ENCODE peak calls at places on chromosomes 5 and 9, in four cellular contexts. Z, D, A and B are unnamed samples.

GRCh38 chr5:157076558-157076957 is 17.6 kb upstream of the HAVCR1 start:
- DNase-seq in Z (no peak), D (peak), A (no peak), B (peak)

GRCh38 chr9:128902351-128903078 is 18.3 kb upstream of the PHYHD1 start:
- DNase-seq in Z (no peak), D (no peak), A (no peak), B (peak)

GRCh38 chr9:97518166-97518908 is 16.9 kb downstream of the TMOD1 start:
- DNase-seq in Z (no peak), D (no peak), A (no peak), B (no peak)

GRCh38 chr5:150066436-150066835 is 19.9 kb downstream of the CSF1R start:
- DNase-seq in Z (no peak), D (no peak), A (no peak), B (no peak)

GRCh38 chr9:136613824-136614371 is 48.8 kb upstream of the EGFL7 start:
- DNase-seq in Z (peak), D (no peak), A (no peak), B (no peak)

GRCh38 chr5:59972043-59972442 is 78.5 kb upstream of the PDE4D start:
- DNase-seq in Z (no peak), D (no peak), A (no peak), B (no peak)

GRCh38 chr9:125406812-125407087 is 145.1 kb downstream of the GAPVD1 start:
- DNase-seq in Z (no peak), D (no peak), A (no peak), B (no peak)

GRCh38 chr9:90095682-90096081 is 490.9 kb downstream of the GADD45G start:
- DNase-seq in Z (peak), D (no peak), A (no peak), B (no peak)

GRCh38 chr9:100213730-100214477 is 114.9 kb downstream of the INVS start:
- DNase-seq in Z (no peak), D (peak), A (no peak), B (no peak)

GRCh38 chr5:39194466-39195136 is 24.8 kb downstream of the FYB1 start:
- DNase-seq in Z (no peak), D (peak), A (no peak), B (peak)

GRCh38 chr5:43006411-43007202 is 33.5 kb downstream of the ANXA2R start:
- DNase-seq in Z (no peak), D (peak), A (no peak), B (peak)

GRCh38 chr5:43010956-43011355 is 29.2 kb downstream of the ANXA2R start:
- DNase-seq in Z (no peak), D (peak), A (peak), B (no peak)

GRCh38 chr5:43007246-43007910 is 32.7 kb downstream of the ANXA2R start:
- DNase-seq in Z (peak), D (peak), A (peak), B (peak)

GRCh38 chr5:43007911-43008368 is 32.2 kb downstream of the ANXA2R start:
- DNase-seq in Z (no peak), D (peak), A (peak), B (peak)

DNA sequence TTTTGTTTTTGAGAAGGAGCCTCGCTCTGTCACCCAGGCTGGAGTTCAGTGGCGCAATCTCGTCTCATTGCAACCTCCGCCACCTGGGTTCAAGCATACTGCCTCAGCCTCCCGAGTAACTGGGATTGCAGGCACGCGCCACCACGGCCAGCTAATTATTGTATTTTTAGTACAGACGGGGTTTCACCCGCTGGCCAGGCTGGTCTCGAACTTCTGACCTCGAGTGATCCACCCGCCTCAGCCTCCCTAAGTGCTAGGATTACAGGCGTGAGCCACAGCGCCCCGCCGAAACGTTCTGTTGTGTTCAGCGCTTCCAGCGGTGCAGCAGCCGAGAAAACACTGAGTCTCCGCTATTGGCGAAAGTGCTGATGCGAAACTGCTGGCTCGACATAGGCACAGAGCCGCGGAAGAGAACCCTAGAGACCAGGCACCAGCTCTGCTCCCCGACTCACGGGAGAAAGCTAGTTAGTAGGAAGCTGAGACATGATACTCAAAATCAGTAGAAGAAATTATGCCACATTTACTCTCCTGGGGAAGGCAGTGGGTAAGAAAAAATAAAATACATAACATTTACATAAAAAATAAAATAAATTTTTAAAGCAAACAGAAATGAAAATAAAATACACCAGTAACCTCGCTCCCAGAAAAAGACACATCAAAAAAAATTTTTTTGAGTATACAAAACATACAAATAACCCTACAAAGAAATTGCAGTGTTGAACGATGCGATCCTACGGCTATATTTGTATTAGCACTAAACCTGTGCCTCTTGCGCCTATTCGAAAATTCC is 31.6 kb downstream of the ANXA2R start:
- DNase-seq in Z (no peak), D (peak), A (peak), B (peak)
- TF ChIP-seq CTCF in Z (no peak), D (no peak), A (no peak), B (no peak)

DNA sequence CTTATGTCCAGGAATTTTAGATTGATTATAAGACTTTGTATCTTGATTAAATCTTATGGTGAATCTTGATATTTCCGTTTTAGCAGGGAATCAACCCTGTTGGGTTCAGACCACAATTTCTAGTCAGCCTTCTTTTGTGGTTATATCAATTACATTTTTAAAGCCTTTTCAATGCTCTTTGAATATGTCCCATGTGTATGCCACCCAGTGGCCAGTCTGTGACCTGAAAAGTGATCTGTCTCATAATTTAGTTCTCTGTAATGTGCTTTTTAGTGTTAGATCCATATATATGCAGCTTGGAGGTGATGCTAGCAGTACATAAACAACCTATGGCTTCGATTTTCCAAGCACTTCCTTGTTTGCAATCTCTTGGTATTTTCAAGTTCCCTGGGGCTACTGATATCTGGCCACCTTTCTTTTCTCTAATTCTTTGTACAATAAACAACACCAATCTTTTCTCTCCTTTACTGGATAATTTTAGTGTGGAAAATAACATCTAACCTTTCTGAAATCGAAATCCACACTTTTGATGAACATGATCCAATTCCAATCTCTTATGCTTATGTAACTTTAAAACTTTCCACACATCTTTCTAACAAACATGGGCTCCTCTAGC is 28.8 kb downstream of the PDE8B start:
- DNase-seq in Z (peak), D (peak), A (no peak), B (peak)
- TF ChIP-seq CTCF in Z (peak), D (peak), A (peak), B (no peak)

GRCh38 chr5:14216902-14217301 is 73.8 kb downstream of the TRIO start:
- DNase-seq in Z (no peak), D (no peak), A (no peak), B (no peak)

GRCh38 chr5:14213813-14214585 is 70.9 kb downstream of the TRIO start:
- DNase-seq in Z (no peak), D (no peak), A (no peak), B (no peak)

GRCh38 chr5:14216372-14216771 is 73.2 kb downstream of the TRIO start:
- DNase-seq in Z (no peak), D (no peak), A (no peak), B (peak)

GRCh38 chr5:14217587-14217986 is 74.4 kb downstream of the TRIO start:
- DNase-seq in Z (no peak), D (no peak), A (no peak), B (no peak)

DNA sequence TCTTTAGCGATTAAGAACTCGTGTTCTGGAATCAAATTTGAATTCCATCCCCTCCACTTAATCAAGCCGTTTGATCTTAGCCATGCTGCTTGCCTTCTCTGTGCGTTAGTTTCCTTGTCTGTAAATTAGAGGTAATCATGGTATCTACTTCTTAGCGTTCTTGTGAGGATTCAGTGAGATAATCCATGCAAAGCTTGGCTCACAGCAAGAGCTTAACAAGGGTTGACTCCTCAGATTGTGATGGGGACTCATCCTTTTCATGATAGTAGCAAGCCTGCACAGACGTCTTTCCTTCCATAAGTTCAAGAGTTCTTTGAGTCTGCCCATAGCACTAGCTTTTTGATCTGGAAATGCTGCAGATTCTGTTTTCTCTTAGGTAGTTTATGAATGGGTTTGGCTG is 72.8 kb downstream of the TRIO start:
- DNase-seq in Z (peak), D (no peak), A (no peak), B (no peak)
- TF ChIP-seq CTCF in Z (no peak), D (no peak), A (no peak), B (no peak)

DNA sequence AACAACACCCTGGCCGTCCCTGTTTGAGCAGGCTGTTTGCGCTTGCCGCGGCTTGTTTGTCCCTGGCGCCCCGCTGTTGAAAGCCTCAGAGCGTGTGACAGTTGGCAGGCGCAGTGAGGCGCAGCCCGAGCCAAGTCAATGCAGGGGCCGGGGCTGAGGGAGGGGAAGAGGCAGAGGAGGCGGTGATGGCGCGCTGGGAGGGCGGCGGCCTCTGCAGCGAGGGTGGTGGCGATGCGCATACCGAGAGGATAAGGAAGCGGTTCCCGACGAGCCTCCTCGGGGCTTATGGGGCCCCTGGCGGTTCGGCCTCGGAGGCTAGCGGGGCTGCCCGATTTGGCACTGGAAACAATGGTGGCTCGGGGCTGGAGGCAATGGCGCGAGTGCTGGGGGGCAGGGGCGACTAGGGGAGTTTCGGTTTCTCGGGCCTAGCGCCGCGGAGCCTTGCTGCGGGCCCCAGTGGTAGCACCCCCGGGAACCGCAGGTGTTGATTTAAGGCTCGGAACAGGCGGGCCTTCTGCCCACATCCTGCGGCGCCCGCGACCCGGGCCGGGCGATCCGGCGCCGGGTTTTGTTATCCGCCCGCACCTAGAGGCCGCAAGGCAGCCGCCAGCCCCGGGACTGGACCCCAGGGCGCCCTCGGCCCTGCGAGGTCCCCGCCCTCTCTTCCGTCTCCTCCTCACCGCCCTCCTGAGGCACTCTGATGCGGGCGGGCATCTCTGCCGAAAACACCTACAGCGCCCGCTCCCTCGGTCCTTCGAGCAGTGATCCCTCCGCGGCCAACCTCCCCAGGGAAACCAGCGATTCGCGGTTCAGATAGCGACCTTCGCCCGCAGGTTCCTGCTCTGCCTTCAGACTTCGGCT is 955 bp upstream of the LNPEP start:
- DNase-seq in Z (peak), D (peak), A (peak), B (peak)
- TF ChIP-seq CTCF in Z (no peak), D (no peak), A (no peak), B (no peak)